ENCODE peak calls at places on chromosomes 4 and X, in four cellular contexts. U, S, Y and B are unnamed samples.

GRCh38 chrX:104432321-104432720 is 133.7 kb upstream of the IL1RAPL2 start:
- DNase-seq in S (no peak), U (no peak), Y (no peak), B (no peak)

GRCh38 chrX:81121513-81122363 is 80.0 kb downstream of the HMGN5 start:
- DNase-seq in S (peak; percentile 50), U (peak; percentile 87), Y (peak; percentile 89), B (peak; percentile 81)

GRCh38 chr4:19438228-19438627 is 813.5 kb upstream of the SLIT2 start:
- DNase-seq in Y (no peak), S (no peak), U (no peak), B (no peak)

GRCh38 chr4:1240721-1241465 is 8.0 kb downstream of the CTBP1 start:
- DNase-seq in U (no peak), S (no peak), Y (peak; percentile 26), B (no peak)

GRCh38 chr4:73533515-73534422 is 52.2 kb downstream of the AFM start:
- DNase-seq in U (no peak), Y (no peak), S (no peak), B (no peak)

GRCh38 chrX:55026143-55026542 is 4.6 kb downstream of the ALAS2 start:
- DNase-seq in Y (no peak), S (no peak), U (no peak), B (no peak)

GRCh38 chr4:48906283-48907173 is at the start of gene OCIAD2:
- DNase-seq in U (peak; percentile 78), Y (peak; percentile 63), S (peak; percentile 61), B (peak; percentile 38)

GRCh38 chrX:12895856-12896255 is 10.6 kb upstream of the TLR8 start:
- DNase-seq in Y (no peak), U (no peak), S (no peak), B (no peak)

GRCh38 chr4:4613126-4613465 is 71.2 kb upstream of the STX18 start:
- DNase-seq in U (no peak), Y (no peak), S (no peak), B (no peak)

GRCh38 chrX:129626026-129626425 is 28.7 kb downstream of the APLN start:
- DNase-seq in U (no peak), S (no peak), Y (no peak), B (no peak)

GRCh38 chr4:7370038-7370437 is 64.7 kb downstream of the PSAPL1 start:
- DNase-seq in U (no peak), Y (no peak), S (no peak), B (no peak)

GRCh38 chrX:10326578-10326977 is 169.8 kb downstream of the CLCN4 start:
- DNase-seq in Y (no peak), U (peak; percentile 20), S (no peak), B (no peak)

GRCh38 chr4:82043081-82043808 is 330.5 kb downstream of the HNRNPD start:
- DNase-seq in S (no peak), Y (no peak), U (no peak), B (no peak)

GRCh38 chr4:176755624-176756023 is 37.1 kb downstream of the VEGFC start:
- DNase-seq in U (no peak), S (no peak), Y (no peak), B (no peak)